ENCODE peak calls at places on chromosome 4, in four cellular contexts. D, X, P and F are unnamed samples.

GRCh38 chr4:15007201-15007600 is 4.9 kb downstream of the CPEB2 start:
- DNase-seq in X (no peak), D (no peak), P (no peak), F (no peak)

GRCh38 chr4:123133397-123134050 is 211.1 kb upstream of the NUDT6 start:
- DNase-seq in X (no peak), P (no peak), D (no peak), F (no peak)

GRCh38 chr4:3512719-3513118 is 19.5 kb downstream of the LRPAP1 start:
- DNase-seq in P (no peak), X (no peak), D (no peak), F (no peak)

GRCh38 chr4:86286729-86287128 is 73.1 kb downstream of the MAPK10 start:
- DNase-seq in D (no peak), P (no peak), X (no peak), F (no peak)

GRCh38 chr4:30718889-30719252 is 1.3 kb upstream of the PCDH7 start:
- DNase-seq in D (peak; percentile 23), P (no peak), X (no peak), F (peak; percentile 20)

GRCh38 chr4:94131212-94131611 is 76.5 kb upstream of the SMARCAD1 start:
- DNase-seq in D (no peak), X (no peak), P (no peak), F (no peak)

GRCh38 chr4:40454816-40455215 is 119.7 kb downstream of the CHRNA9 start:
- DNase-seq in X (no peak), D (no peak), P (no peak), F (no peak)

GRCh38 chr4:158535130-158535614 is 13.5 kb downstream of the RXFP1 start:
- DNase-seq in X (no peak), P (no peak), D (no peak), F (no peak)

GRCh38 chr4:35760706-35761278 is 483.5 kb downstream of the ARAP2 start:
- DNase-seq in X (no peak), D (no peak), P (no peak), F (no peak)

GRCh38 chr4:20318011-20318898 is 66.5 kb downstream of the SLIT2 start:
- DNase-seq in D (no peak), X (no peak), P (no peak), F (no peak)

GRCh38 chr4:148795156-148795864 is 353.1 kb upstream of the NR3C2 start:
- DNase-seq in D (no peak), X (no peak), P (peak; percentile 51), F (no peak)

GRCh38 chr4:2009651-2010233 is 968 bp upstream of the NELFA start:
- DNase-seq in P (peak; percentile 64), X (peak; percentile 57), D (peak; percentile 72), F (peak; percentile 69)

GRCh38 chr4:13988347-13989265 is 361.1 kb upstream of the BOD1L1 start:
- DNase-seq in D (no peak), X (peak; percentile 12), P (peak; percentile 49), F (no peak)

DNA sequence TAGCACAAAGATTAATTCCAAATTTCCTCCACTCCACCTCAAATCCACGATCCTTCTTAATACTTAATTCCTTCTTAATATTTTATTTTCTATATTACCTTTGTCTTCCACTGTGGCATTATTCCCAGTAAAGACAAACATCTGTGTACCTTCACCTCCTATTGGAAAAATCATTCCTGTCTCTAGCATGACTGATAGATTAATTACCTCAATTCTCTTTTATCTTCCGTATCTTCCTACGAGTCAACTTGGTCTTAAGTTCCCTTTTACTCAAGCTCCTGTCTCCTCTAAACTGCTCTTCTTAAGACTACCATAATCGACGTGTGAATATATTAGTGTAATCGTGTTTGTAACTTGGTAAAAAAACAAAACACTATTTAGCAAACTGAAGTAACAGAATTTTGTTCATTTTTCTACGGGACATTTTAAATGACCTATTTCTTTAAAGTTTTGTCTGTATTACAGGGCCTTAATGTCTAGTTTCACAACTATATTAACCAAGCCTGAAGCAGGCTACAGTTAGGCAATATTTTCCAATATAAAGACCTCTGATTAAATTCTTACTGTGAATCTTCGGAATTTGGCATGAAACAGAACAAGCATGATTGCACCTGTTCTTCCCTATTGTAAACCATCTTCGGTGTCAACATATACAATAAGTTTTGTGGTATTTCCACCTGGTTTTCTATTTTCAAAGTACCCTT is 1.1 kb upstream of the USP38 start:
- DNase-seq in D (no peak), X (no peak), P (no peak), F (no peak)
- TF ChIP-seq CTCF in D (no peak), X (no peak), P (no peak), F (no peak)

DNA sequence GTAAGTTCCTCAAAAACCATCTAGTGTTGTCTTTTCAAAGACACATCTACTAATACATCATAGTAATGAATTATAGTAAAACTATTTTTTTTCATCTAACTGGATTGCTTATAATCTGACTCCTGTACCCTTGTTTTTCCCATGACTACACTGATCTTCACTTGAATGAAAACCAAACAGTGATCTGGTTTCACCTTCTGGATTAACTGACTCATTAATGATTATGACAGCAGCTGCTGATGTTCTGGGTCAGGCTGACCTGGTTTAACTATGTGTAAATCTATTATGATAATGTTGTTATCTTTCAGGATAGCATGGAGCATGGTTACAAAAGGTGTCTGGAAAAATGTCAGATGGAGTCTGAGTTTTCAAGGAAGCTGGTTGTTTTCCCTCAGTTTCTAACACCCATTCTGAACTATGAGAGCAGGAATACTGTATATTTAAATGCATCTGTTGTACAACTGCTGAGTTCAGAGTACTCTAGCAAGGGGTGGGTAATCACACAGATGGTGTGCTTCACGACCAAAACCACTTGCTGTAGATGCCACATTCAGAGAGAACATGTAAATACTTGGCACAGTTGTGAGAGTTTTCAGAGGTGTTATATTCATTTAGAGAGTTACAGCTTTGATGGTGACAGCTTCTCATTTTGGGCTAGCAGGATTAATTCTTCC is 249.9 kb upstream of the TET2 start:
- DNase-seq in P (no peak), X (no peak), D (no peak), F (no peak)
- TF ChIP-seq CTCF in P (no peak), X (no peak), D (no peak), F (no peak)

DNA sequence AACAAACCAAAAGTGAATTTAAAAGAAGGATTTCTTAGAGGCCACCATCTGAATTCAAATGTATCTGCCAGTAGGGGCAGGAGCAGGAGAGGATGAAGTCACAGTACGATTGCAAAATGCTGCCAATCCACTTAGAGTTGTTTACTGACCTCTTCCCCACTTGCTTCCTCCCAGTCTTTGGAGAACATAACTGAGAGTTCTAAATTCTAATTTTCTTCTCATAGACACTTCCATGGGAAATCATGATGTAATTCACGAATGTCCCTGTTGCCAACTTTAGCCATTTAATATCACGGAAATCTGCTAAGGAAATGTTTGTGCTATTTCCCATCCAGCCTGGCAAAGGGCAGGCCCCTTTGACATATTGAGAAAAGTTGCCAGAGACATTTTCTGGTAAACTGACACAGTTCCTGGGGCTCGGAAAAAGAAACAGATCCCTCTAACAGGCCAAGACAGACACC is 33.6 kb upstream of the NOCT start:
- DNase-seq in D (no peak), X (no peak), P (peak; percentile 24), F (no peak)
- TF ChIP-seq CTCF in D (no peak), X (no peak), P (no peak), F (no peak)

DNA sequence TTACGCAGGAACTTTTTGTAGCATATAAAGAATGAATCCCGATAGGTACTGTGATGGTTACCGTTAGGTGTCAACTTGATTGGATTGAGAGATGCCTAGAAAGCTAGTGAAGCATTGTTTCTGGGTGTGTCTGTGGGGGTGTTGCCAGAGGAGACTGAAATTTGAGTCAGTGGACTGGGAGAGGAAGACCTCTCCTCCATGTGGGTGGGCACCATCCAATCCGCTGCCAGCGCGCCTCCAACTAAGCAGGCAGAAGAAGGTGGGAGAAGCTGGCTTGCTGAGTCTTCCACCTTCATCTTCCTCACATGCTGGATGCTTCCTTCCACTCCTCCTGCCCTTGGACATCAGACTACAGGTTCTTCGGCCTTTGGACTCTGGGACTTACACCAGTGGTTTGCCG is 40.1 kb downstream of the WFS1 start:
- DNase-seq in D (no peak), P (no peak), X (no peak), F (no peak)
- TF ChIP-seq CTCF in D (no peak), P (no peak), X (no peak), F (no peak)

DNA sequence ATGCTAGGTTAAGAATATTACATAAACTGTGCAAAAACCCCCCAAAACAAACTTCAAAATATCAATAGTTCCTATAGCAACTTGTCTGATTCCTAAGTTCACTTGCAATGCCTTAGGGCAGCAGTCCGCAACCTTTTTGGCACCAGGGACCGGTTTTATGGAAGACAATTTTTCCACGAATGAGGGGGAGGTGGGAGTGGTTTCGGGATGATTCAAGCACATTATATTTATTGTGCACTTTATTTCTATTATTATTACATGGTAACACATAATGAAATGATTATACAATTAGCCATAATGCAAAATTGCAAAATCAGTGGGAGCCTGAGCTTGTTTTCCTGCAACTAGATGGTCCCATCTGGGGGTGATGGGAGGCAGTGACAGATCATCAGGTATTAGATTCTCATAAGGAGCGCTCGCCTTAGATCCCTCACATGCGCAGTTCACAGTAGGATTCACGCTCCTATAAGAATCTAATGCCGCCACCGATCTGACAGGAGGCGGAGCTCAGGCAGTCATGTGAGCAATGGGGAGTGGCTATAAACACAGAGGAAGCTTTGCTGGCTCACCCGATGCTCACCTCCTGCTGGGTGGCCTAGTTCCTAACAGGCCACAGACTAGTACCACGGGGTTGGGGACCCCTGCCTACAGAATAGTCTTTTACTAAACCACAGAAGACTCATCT is 39.7 kb downstream of the ACOX3 start:
- DNase-seq in D (no peak), X (no peak), P (no peak), F (no peak)
- TF ChIP-seq CTCF in D (no peak), X (no peak), P (no peak), F (no peak)

GRCh38 chr4:124202106-124202505 is 510.4 kb downstream of the ANKRD50 start:
- DNase-seq in X (no peak), D (no peak), P (peak; percentile 57), F (no peak)
- TF ChIP-seq CTCF in X (no peak), D (no peak), P (peak; percentile 17), F (no peak)

GRCh38 chr4:113293673-113294072 is 244.2 kb downstream of the ANK2 start:
- DNase-seq in X (no peak), D (no peak), P (no peak), F (no peak)

GRCh38 chr4:113292371-113293042 is 243.1 kb downstream of the ANK2 start:
- DNase-seq in P (peak; percentile 67), D (no peak), X (peak; percentile 58), F (no peak)

GRCh38 chr4:113290666-113291065 is 241.2 kb downstream of the ANK2 start:
- DNase-seq in D (no peak), X (no peak), P (no peak), F (no peak)

GRCh38 chr4:113293043-113293560 is 243.6 kb downstream of the ANK2 start:
- DNase-seq in D (no peak), P (no peak), X (peak; percentile 24), F (no peak)

GRCh38 chr4:113294910-113295309 is 245.5 kb downstream of the ANK2 start:
- DNase-seq in D (no peak), X (no peak), P (no peak), F (no peak)
- TF ChIP-seq CTCF in D (no peak), X (no peak), P (no peak), F (no peak)

GRCh38 chr4:169009281-169010124 is 552 bp downstream of the CBR4 start:
- DNase-seq in D (peak; percentile 32), P (peak; percentile 83), X (peak; percentile 79), F (peak; percentile 46)
- TF ChIP-seq CTCF in D (no peak), P (no peak), X (no peak), F (peak; percentile 27)